ENCODE peak calls at places on chromosomes 5 and 9, in ten cellular contexts. S, N, R, B, P, U, X, O, A and Z are unnamed samples. For H3K4me1, the result is how much of the 10 kb centered on the place peaks cover.

GRCh38 chr5:125412561-125413535 is 666.4 kb upstream of the ZNF608 start:
- DNase-seq in O (peak), P (peak), U (peak), A (peak), B (peak), X (peak), S (peak), N (peak), R (peak), Z (peak)

GRCh38 chr5:156640751-156641241 is 209.3 kb upstream of the PPP1R2B start:
- DNase-seq in P (no peak), S (no peak), N (no peak), X (no peak), A (no peak), B (no peak), U (no peak), O (no peak), R (no peak), Z (no peak)

GRCh38 chr5:146390469-146390868 is 51.8 kb downstream of the POU4F3 start:
- DNase-seq in O (no peak), N (no peak), X (no peak), S (no peak), P (no peak), A (no peak), U (peak), R (no peak), B (no peak), Z (no peak)

GRCh38 chr5:112977440-112977861 is 853 bp downstream of the DCP2 start:
- DNase-seq in U (no peak), N (no peak), P (no peak), R (no peak), S (no peak), X (no peak), B (no peak), O (no peak), A (no peak), Z (no peak)

GRCh38 chr5:36507332-36507952 is 99.0 kb upstream of the SLC1A3 start:
- DNase-seq in O (peak), P (peak), U (peak), R (peak), B (peak), S (peak), A (peak), X (peak), N (peak), Z (peak)

GRCh38 chr9:127918201-127919107 is 1.6 kb upstream of the ST6GALNAC4 start:
- DNase-seq in N (no peak), O (peak), S (no peak), A (no peak), P (no peak), X (peak), R (no peak), U (peak), B (no peak), Z (peak)

GRCh38 chr5:366541-367357 is 45.2 kb downstream of the AHRR start:
- DNase-seq in X (peak), S (no peak), N (no peak), B (no peak), O (no peak), R (no peak), U (peak), A (peak), P (peak), Z (no peak)

GRCh38 chr9:36762958-36763357 is 190.3 kb downstream of the MELK start:
- DNase-seq in R (no peak), N (no peak), U (no peak), A (no peak), X (no peak), B (no peak), O (no peak), P (no peak), S (no peak), Z (no peak)

GRCh38 chr5:12477556-12477955 is 573.3 kb upstream of the CTNND2 start:
- DNase-seq in P (no peak), S (no peak), A (no peak), O (no peak), R (no peak), N (no peak), U (no peak), B (no peak), X (no peak), Z (no peak)

GRCh38 chr9:86202338-86202882 is 57.0 kb downstream of the C9orf153 start:
- DNase-seq in U (peak), A (no peak), B (no peak), R (peak), N (no peak), O (no peak), S (peak), P (no peak), X (no peak), Z (peak)

GRCh38 chr5:168104811-168105481 is 186.5 kb upstream of the WWC1 start:
- DNase-seq in B (no peak), R (no peak), A (no peak), P (no peak), U (peak), N (no peak), O (peak), S (no peak), X (peak), Z (no peak)

GRCh38 chr9:111661802-111662491 is 542 bp downstream of the GNG10 start:
- DNase-seq in R (peak), N (peak), X (peak), S (peak), U (peak), A (peak), O (peak), P (peak), B (peak), Z (peak)

GRCh38 chr9:124359841-124360240 is 55.4 kb downstream of the PSMB7 start:
- DNase-seq in U (no peak), X (no peak), P (no peak), A (no peak), R (no peak), N (no peak), B (no peak), S (no peak), O (no peak), Z (no peak)

GRCh38 chr5:165334186-165334585 is 1828.8 kb downstream of the MAT2B start:
- DNase-seq in A (no peak), N (no peak), X (no peak), B (no peak), U (no peak), S (no peak), O (no peak), R (no peak), P (no peak), Z (no peak)

GRCh38 chr5:59779453-59779852 is 114.1 kb downstream of the PDE4D start:
- DNase-seq in X (no peak), O (no peak), A (no peak), B (no peak), U (no peak), P (no peak), S (no peak), N (no peak), R (no peak), Z (no peak)

GRCh38 chr5:114055810-114056476 is 305.9 kb upstream of the KCNN2 start:
- DNase-seq in U (peak), A (no peak), O (no peak), N (peak), R (peak), S (no peak), X (no peak), B (no peak), P (no peak), Z (peak)

GRCh38 chr5:58399951-58400350 is 59.9 kb downstream of the PLK2 start:
- DNase-seq in N (no peak), R (no peak), A (no peak), O (no peak), U (no peak), X (no peak), B (no peak), P (no peak), S (no peak), Z (no peak)

GRCh38 chr9:121989010-121989409 is 104.1 kb downstream of the TTLL11 start:
- DNase-seq in U (peak), O (no peak), A (no peak), X (no peak), S (no peak), B (no peak), P (no peak), R (no peak), N (no peak), Z (no peak)

GRCh38 chr9:111728143-111728542 is 66.6 kb downstream of the SHOC1 start:
- DNase-seq in R (no peak), X (no peak), A (no peak), B (no peak), U (no peak), S (no peak), O (no peak), N (no peak), P (no peak), Z (no peak)

GRCh38 chr5:33755216-33755615 is 136.6 kb downstream of the ADAMTS12 start:
- DNase-seq in N (no peak), X (no peak), U (no peak), O (no peak), B (no peak), A (no peak), S (no peak), R (no peak), P (no peak), Z (no peak)

GRCh38 chr5:8861764-8862163 is 684.1 kb downstream of the SEMA5A start:
- DNase-seq in R (no peak), P (no peak), U (no peak), O (no peak), A (no peak), X (peak), N (no peak), S (no peak), B (no peak), Z (no peak)

GRCh38 chr9:131618785-131619184 is 73.5 kb downstream of the PRRT1B start:
- DNase-seq in P (no peak), A (peak), N (no peak), R (no peak), O (no peak), X (no peak), S (no peak), B (no peak), U (no peak), Z (no peak)

GRCh38 chr5:179343902-179344300 is 1.4 kb downstream of the ADAMTS2 start:
- DNase-seq in N (no peak), X (peak), S (peak), B (no peak), U (peak), A (peak), P (peak), R (no peak), O (no peak), Z (peak)

GRCh38 chr9:134301387-134302129 is 24.7 kb upstream of the RXRA start:
- DNase-seq in O (peak), N (peak), P (peak), X (no peak), R (no peak), S (no peak), U (no peak), B (peak), A (peak), Z (no peak)

GRCh38 chr9:76564300-76564699 is 105.3 kb downstream of the GCNT1 start:
- DNase-seq in N (no peak), B (no peak), X (no peak), R (no peak), S (no peak), P (no peak), O (no peak), A (no peak), U (no peak), Z (no peak)

GRCh38 chr5:122163151-122164069 is 34.1 kb downstream of the ZNF474 start:
- DNase-seq in X (no peak), B (no peak), N (no peak), A (no peak), S (peak), P (no peak), R (no peak), O (no peak), U (no peak), Z (no peak)

GRCh38 chr5:35010676-35011075 is 37.1 kb downstream of the AGXT2 start:
- DNase-seq in S (no peak), R (no peak), X (no peak), P (no peak), U (no peak), N (no peak), B (no peak), A (no peak), O (no peak), Z (no peak)

GRCh38 chr9:28938981-28939380 is 1365.7 kb upstream of the C9orf72 start:
- DNase-seq in O (no peak), S (no peak), N (no peak), B (no peak), R (no peak), X (no peak), A (no peak), P (no peak), U (no peak), Z (no peak)

GRCh38 chr9:113409481-113409880 is 994 bp downstream of the POLE3 start:
- DNase-seq in B (no peak), P (no peak), U (no peak), A (no peak), X (no peak), N (no peak), S (no peak), O (no peak), R (no peak), Z (no peak)

GRCh38 chr5:138645778-138646575 is 70.8 kb upstream of the HSPA9 start:
- DNase-seq in R (no peak), X (no peak), U (peak), B (no peak), P (no peak), N (no peak), A (no peak), S (no peak), O (no peak), Z (no peak)
- TF ChIP-seq CTCF in R (no peak), X (no peak), U (no peak), B (no peak), P (no peak), N (no peak), A (no peak), S (no peak), O (no peak), Z (no peak)

GRCh38 chr5:119355636-119356383 is at the start of gene TNFAIP8:
- DNase-seq in N (peak), R (peak), B (peak), S (no peak), U (peak), X (peak), O (peak), P (peak), A (peak), Z (peak)
- H3K4me1 ChIP-seq in N (half or more), R (under half), B (under half), S (under half), U (under half), X (under half), O (under half), P (half or more), A (under half), Z (under half)

GRCh38 chr5:16666861-16667481 is 50.2 kb upstream of the RETREG1 start:
- DNase-seq in R (peak), U (peak), B (peak), N (peak), O (peak), S (no peak), X (peak), A (no peak), P (no peak), Z (peak)
- TF ChIP-seq CTCF in R (peak), U (peak), B (peak), N (peak), O (peak), S (peak), X (peak), A (peak), P (no peak), Z (peak)

DNA sequence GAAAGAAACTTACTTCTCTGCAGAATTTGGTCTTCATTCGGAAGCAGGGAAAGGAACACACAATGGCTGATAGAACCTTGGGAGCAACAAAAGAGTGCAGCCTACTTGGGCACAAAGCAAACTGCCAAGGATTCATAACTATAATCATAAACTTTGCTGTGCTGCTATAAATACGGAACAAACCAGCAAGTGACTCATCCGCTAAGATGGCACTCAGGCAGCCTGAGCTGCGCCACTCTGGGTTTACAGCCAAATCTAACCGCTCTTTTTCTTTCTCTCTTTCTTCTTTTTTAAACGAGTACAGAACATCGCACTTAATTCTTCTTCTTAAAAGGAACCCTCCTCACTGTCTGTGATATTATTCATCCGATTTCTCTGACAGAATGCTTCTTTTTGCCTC is 81.1 kb downstream of the PTPN3 start:
- DNase-seq in B (no peak), S (no peak), A (no peak), R (no peak), O (no peak), P (no peak), N (no peak), X (peak), U (no peak), Z (no peak)
- H3K4me1 ChIP-seq in B (under half), S (under half), A (under half), R (under half), O (under half), P (under half), N (half or more), X (under half), U (under half), Z (under half)

DNA sequence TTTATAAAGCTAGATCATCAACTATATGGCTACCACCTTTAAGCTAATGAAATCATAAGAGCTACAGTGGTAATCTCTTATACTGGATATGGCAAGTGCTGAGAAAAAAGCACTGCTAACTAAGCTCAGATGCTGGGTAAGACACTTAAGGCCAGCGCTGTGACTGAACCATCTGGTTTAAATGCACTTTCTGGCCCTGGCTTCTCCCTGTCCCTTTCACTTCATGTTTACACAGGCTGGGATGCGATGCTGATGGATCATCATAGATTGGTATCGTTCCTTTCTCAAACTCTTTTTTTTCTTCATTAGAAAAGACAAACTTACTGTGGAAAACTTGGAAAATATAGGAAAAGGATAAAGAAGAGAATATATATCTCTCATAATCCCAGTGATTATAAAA is 52.3 kb downstream of the KIF24 start:
- DNase-seq in B (no peak), U (no peak), R (no peak), P (no peak), X (no peak), N (no peak), S (no peak), A (no peak), O (no peak), Z (no peak)
- TF ChIP-seq CTCF in B (no peak), U (no peak), R (no peak), P (no peak), X (no peak), N (no peak), S (no peak), A (no peak), O (no peak), Z (no peak)

GRCh38 chr5:14269395-14269794 is 126.3 kb downstream of the TRIO start:
- DNase-seq in U (peak), A (no peak), R (no peak), B (no peak), X (no peak), P (no peak), N (no peak), S (no peak), O (no peak), Z (no peak)

GRCh38 chr5:14268738-14269137 is 125.6 kb downstream of the TRIO start:
- DNase-seq in P (no peak), A (no peak), B (no peak), O (no peak), X (no peak), U (no peak), S (no peak), R (peak), N (no peak), Z (no peak)

GRCh38 chr5:14268236-14268701 is 125.1 kb downstream of the TRIO start:
- DNase-seq in B (no peak), X (no peak), N (no peak), R (no peak), A (no peak), O (no peak), P (no peak), S (peak), U (peak), Z (no peak)

GRCh38 chr5:14272548-14273205 is 129.5 kb downstream of the TRIO start:
- DNase-seq in R (no peak), X (no peak), P (no peak), N (no peak), O (no peak), B (no peak), U (no peak), S (no peak), A (no peak), Z (no peak)

DNA sequence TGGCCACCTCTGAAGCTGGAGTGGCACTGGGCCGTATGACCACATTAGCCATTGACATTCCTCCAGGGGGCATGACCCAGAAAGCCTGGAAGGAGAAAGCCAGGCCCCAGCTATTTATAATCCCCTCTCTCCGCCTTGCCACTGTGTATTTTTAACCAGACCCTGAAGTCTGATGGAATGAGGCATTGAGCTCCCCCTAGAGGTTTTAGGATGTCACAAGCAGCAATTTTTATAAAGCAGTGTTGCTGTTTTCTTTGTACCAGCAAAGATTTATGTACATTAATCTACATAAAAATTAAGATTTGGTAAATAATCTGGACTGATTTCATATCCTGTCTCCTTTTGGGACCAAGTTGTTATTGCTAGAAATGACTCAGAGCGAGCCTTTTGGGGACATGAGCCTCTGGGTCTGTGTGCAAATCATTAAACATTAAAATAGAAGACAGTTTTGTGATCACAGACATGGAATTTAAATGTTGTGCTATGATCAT is 127.1 kb downstream of the TRIO start:
- DNase-seq in S (peak), B (no peak), A (no peak), P (no peak), U (peak), X (no peak), R (peak), O (no peak), N (no peak), Z (no peak)
- H3K4me1 ChIP-seq in S (half or more), B (under half), A (under half), P (under half), U (under half), X (under half), R (under half), O (under half), N (half or more), Z (under half)